ENCODE peak calls at places on chromosomes 4 and X, in ten cellular contexts. A, V, K, N, X, W, H, L, Z and M are unnamed samples.

GRCh38 chrX:52420824-52421443 is 52.1 kb downstream of the XAGE2 start:
- DNase-seq in A (no peak), V (no peak), K (no peak), N (no peak), X (no peak), W (no peak), H (no peak), L (no peak), Z (no peak), M (peak)

GRCh38 chr4:129545599-129546278 is 449.8 kb downstream of the C4orf33 start:
- DNase-seq in A (no peak), V (no peak), K (no peak), N (no peak), X (no peak), W (no peak), H (peak), L (no peak), Z (peak), M (peak)

GRCh38 chr4:77073106-77073858 is 2.5 kb downstream of the CCNI start:
- DNase-seq in A (no peak), V (no peak), K (no peak), N (no peak), X (no peak), W (no peak), H (peak), L (no peak), Z (no peak), M (no peak)

GRCh38 chr4:184344899-184345572 is 127.4 kb upstream of the ENPP6 start:
- DNase-seq in A (no peak), V (no peak), K (no peak), N (no peak), X (peak), W (no peak), H (no peak), L (no peak), Z (no peak), M (no peak)

GRCh38 chr4:43564601-43565000 is 672.1 kb downstream of the GRXCR1 start:
- DNase-seq in A (no peak), V (no peak), K (no peak), N (no peak), X (no peak), W (no peak), H (no peak), L (no peak), Z (no peak), M (no peak)

GRCh38 chr4:156291317-156291716 is 337.7 kb upstream of the CTSO start:
- DNase-seq in A (no peak), V (no peak), K (no peak), N (no peak), X (no peak), W (no peak), H (no peak), L (no peak), Z (no peak), M (no peak)

GRCh38 chr4:139786494-139787354 is 121.1 kb downstream of the MGST2 start:
- DNase-seq in A (no peak), V (no peak), K (no peak), N (no peak), X (peak), W (no peak), H (no peak), L (no peak), Z (no peak), M (peak)

GRCh38 chr4:104465201-104465600 is 29.5 kb downstream of the CXXC4 start:
- DNase-seq in A (no peak), V (no peak), K (no peak), N (no peak), X (no peak), W (no peak), H (no peak), L (no peak), Z (no peak), M (no peak)

GRCh38 chr4:7987148-7987989 is 47.7 kb upstream of the AFAP1 start:
- DNase-seq in A (no peak), V (peak), K (no peak), N (peak), X (peak), W (no peak), H (peak), L (peak), Z (peak), M (peak)

GRCh38 chr4:100095729-100096595 is 94.3 kb downstream of the DDIT4L start:
- DNase-seq in A (no peak), V (peak), K (no peak), N (peak), X (peak), W (no peak), H (peak), L (peak), Z (peak), M (no peak)

GRCh38 chr4:8781641-8782040 is 90.0 kb downstream of the HMX1 start:
- DNase-seq in A (no peak), V (no peak), K (no peak), N (no peak), X (no peak), W (no peak), H (no peak), L (no peak), Z (no peak), M (no peak)

GRCh38 chrX:153582896-153583295 is 16.0 kb downstream of the CCNQ start:
- DNase-seq in A (peak), V (no peak), K (no peak), N (no peak), X (peak), W (no peak), H (peak), L (no peak), Z (peak), M (peak)

GRCh38 chr4:173752610-173753009 is 222.6 kb upstream of the HAND2 start:
- DNase-seq in A (no peak), V (peak), K (no peak), N (peak), X (no peak), W (peak), H (peak), L (peak), Z (peak), M (no peak)

GRCh38 chr4:73683033-73683432 is 57.3 kb upstream of the CXCL8 start:
- DNase-seq in A (no peak), V (no peak), K (no peak), N (no peak), X (no peak), W (no peak), H (no peak), L (no peak), Z (no peak), M (no peak)

GRCh38 chr4:7419961-7420660 is 14.6 kb downstream of the PSAPL1 start:
- DNase-seq in A (no peak), V (no peak), K (peak), N (no peak), X (no peak), W (no peak), H (no peak), L (no peak), Z (no peak), M (no peak)

GRCh38 chr4:112270643-112271484 is 14.8 kb downstream of the TIFA start:
- DNase-seq in A (no peak), V (no peak), K (no peak), N (no peak), X (no peak), W (no peak), H (no peak), L (no peak), Z (no peak), M (no peak)

GRCh38 chr4:188550296-188550695 is 411.1 kb downstream of the TRIML1 start:
- DNase-seq in A (no peak), V (no peak), K (no peak), N (no peak), X (no peak), W (no peak), H (no peak), L (no peak), Z (no peak), M (no peak)

GRCh38 chr4:124903995-124904722 is 191.6 kb upstream of the ANKRD50 start:
- DNase-seq in A (no peak), V (no peak), K (no peak), N (peak), X (no peak), W (no peak), H (peak), L (peak), Z (no peak), M (no peak)

GRCh38 chr4:79820427-79820826 is 252.6 kb downstream of the ANTXR2 start:
- DNase-seq in A (no peak), V (no peak), K (no peak), N (peak), X (no peak), W (no peak), H (no peak), L (no peak), Z (no peak), M (no peak)

GRCh38 chrX:149643496-149643895 is 11.9 kb upstream of the TMEM185A start:
- DNase-seq in A (no peak), V (no peak), K (no peak), N (no peak), X (no peak), W (no peak), H (no peak), L (no peak), Z (no peak), M (no peak)

GRCh38 chrX:34956915-34957314 is 14.3 kb downstream of the FAM47B start:
- DNase-seq in A (no peak), V (no peak), K (no peak), N (no peak), X (no peak), W (no peak), H (peak), L (no peak), Z (no peak), M (no peak)

GRCh38 chr4:7354937-7355336 is 79.8 kb downstream of the PSAPL1 start:
- DNase-seq in A (no peak), V (no peak), K (no peak), N (no peak), X (no peak), W (no peak), H (no peak), L (no peak), Z (no peak), M (no peak)

GRCh38 chrX:130299279-130300009 is 30.7 kb upstream of the ZNF280C start:
- DNase-seq in A (no peak), V (no peak), K (no peak), N (no peak), X (peak), W (no peak), H (no peak), L (peak), Z (peak), M (peak)

GRCh38 chr4:81651500-81651899 is 179.8 kb upstream of the RASGEF1B start:
- DNase-seq in A (no peak), V (no peak), K (no peak), N (no peak), X (no peak), W (no peak), H (no peak), L (no peak), Z (no peak), M (no peak)

GRCh38 chrX:149114001-149114400 is 391.1 kb downstream of the IDS start:
- DNase-seq in A (no peak), V (no peak), K (no peak), N (no peak), X (no peak), W (no peak), H (no peak), L (no peak), Z (no peak), M (no peak)

GRCh38 chrX:123814343-123814742 is 45.5 kb upstream of the XIAP start:
- DNase-seq in A (no peak), V (no peak), K (no peak), N (no peak), X (no peak), W (no peak), H (no peak), L (no peak), Z (no peak), M (no peak)

GRCh38 chr4:42364654-42365053 is 32.6 kb upstream of the SHISA3 start:
- DNase-seq in A (no peak), V (no peak), K (no peak), N (no peak), X (no peak), W (no peak), H (no peak), L (no peak), Z (no peak), M (no peak)

GRCh38 chr4:26524001-26524400 is 33.7 kb upstream of the CCKAR start:
- DNase-seq in A (no peak), V (no peak), K (no peak), N (no peak), X (no peak), W (no peak), H (no peak), L (no peak), Z (no peak), M (no peak)

GRCh38 chr4:1014395-1015167 is 3.2 kb downstream of the FGFRL1 start:
- DNase-seq in A (no peak), V (no peak), K (no peak), N (no peak), X (no peak), W (no peak), H (no peak), L (no peak), Z (no peak), M (no peak)
- TF ChIP-seq POLR2AphosphoS5 in A (no peak), V (no peak), K (no peak), N (no peak), X (no peak), W (no peak), H (no peak), L (no peak), Z (no peak), M (no peak)

GRCh38 chrX:16946971-16947562 is 609 bp downstream of the REPS2 start:
- DNase-seq in A (no peak), V (no peak), K (no peak), N (no peak), X (no peak), W (no peak), H (no peak), L (no peak), Z (peak), M (peak)

GRCh38 chrX:16950423-16950822 is 4.0 kb downstream of the REPS2 start:
- DNase-seq in A (no peak), V (no peak), K (no peak), N (no peak), X (no peak), W (no peak), H (no peak), L (no peak), Z (no peak), M (no peak)

GRCh38 chrX:16946361-16946964 is at the start of gene REPS2:
- DNase-seq in A (no peak), V (peak), K (peak), N (peak), X (peak), W (peak), H (peak), L (peak), Z (peak), M (peak)
- TF ChIP-seq POLR2AphosphoS5 in A (no peak), V (no peak), K (no peak), N (peak), X (no peak), W (no peak), H (no peak), L (peak), Z (no peak), M (peak)

GRCh38 chr4:159723341-159724048 is 620.6 kb downstream of the RAPGEF2 start:
- DNase-seq in A (no peak), V (no peak), K (no peak), N (no peak), X (peak), W (no peak), H (no peak), L (no peak), Z (no peak), M (peak)

GRCh38 chr4:159722052-159722451 is 619.2 kb downstream of the RAPGEF2 start:
- DNase-seq in A (no peak), V (no peak), K (no peak), N (no peak), X (no peak), W (no peak), H (no peak), L (no peak), Z (no peak), M (peak)

GRCh38 chr4:159722918-159723317 is 620.0 kb downstream of the RAPGEF2 start:
- DNase-seq in A (no peak), V (no peak), K (no peak), N (no peak), X (no peak), W (no peak), H (no peak), L (no peak), Z (no peak), M (no peak)

GRCh38 chr4:159725571-159725970 is 622.7 kb downstream of the RAPGEF2 start:
- DNase-seq in A (no peak), V (no peak), K (no peak), N (no peak), X (no peak), W (no peak), H (no peak), L (no peak), Z (no peak), M (no peak)
- TF ChIP-seq POLR2AphosphoS5 in A (no peak), V (no peak), K (no peak), N (no peak), X (no peak), W (no peak), H (no peak), L (no peak), Z (no peak), M (no peak)

GRCh38 chr4:141571368-141571767 is 65.0 kb upstream of the IL15 start:
- DNase-seq in A (no peak), V (no peak), K (no peak), N (no peak), X (no peak), W (no peak), H (no peak), L (no peak), Z (no peak), M (no peak)

GRCh38 chr4:141569141-141569540 is 67.2 kb upstream of the IL15 start:
- DNase-seq in A (no peak), V (no peak), K (no peak), N (no peak), X (no peak), W (no peak), H (peak), L (no peak), Z (no peak), M (no peak)

GRCh38 chr4:141567326-141567915 is 69.0 kb upstream of the IL15 start:
- DNase-seq in A (no peak), V (no peak), K (no peak), N (no peak), X (no peak), W (no peak), H (no peak), L (no peak), Z (no peak), M (no peak)

GRCh38 chr4:141571793-141572192 is 64.6 kb upstream of the IL15 start:
- DNase-seq in A (no peak), V (no peak), K (no peak), N (no peak), X (no peak), W (no peak), H (no peak), L (no peak), Z (no peak), M (no peak)

DNA sequence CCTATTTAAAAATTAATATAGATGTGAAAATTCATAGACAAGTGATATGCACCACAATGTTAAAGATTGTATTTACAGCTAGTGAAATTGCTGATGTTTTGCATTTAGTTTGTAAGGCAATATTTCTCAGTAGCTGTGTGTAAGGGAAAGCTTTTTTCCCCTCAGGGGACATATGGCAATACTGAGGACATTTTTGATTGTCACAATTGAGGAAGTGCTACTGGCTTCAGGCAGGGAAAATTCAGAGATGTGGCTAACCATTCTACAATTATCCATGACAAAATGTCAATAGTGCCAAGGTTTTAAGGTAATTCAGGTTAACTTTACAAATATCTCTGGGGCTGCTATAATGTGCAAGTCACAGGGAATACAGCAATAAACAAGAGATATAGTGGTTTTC is 66.1 kb upstream of the IL15 start:
- DNase-seq in A (no peak), V (no peak), K (no peak), N (no peak), X (no peak), W (no peak), H (no peak), L (no peak), Z (no peak), M (no peak)
- TF ChIP-seq POLR2AphosphoS5 in A (no peak), V (no peak), K (no peak), N (no peak), X (no peak), W (no peak), H (no peak), L (no peak), Z (no peak), M (no peak)

DNA sequence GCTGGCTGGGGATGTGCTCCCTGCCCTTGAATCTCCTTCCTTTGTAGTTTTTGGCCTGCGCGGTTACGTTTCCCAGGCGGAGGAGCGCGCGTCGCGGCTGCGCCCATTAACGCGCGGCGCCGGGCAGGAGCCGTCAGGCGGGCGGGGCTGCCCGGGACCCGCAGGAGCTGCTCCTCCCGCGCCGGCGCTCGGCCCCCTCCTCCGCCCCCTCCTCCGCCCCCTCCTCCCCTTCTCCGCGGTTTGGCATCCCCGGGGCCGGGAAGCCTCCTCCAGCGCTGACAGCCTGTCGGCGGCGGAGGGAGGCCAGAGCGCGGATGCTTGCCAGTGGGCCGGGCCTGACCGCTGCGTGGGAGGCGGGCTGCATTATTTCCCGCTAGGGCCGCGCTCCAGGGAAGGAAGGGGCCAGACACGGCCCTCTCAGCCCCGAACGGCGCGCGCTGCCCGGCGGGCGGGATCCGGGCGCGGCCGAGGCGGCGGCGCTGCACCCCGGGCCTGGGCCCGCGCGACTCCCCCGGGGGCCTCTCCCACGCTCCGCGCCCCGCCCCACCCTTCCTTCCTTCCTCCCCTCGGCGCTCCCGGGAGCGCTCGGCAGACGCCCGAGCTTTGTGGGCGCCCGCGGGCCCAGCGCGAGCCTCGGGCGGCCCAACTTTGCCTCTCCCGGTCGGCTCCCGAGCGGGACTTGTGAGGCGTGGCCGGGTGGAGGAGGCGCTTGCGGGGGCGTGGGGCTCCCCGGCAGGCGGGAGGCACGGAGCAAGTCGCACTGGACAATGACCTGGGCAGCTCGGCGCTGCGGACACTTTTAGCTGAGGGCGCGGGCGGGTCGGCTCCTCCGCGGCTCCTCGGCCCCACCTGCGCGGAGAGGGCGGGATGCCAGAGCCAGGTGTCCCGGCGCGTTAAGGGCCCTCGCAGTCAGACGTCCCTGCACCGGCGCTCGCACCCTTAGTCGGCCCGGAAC is at the start of gene DCLK2:
- DNase-seq in A (no peak), V (no peak), K (peak), N (peak), X (peak), W (peak), H (peak), L (peak), Z (peak), M (peak)
- TF ChIP-seq POLR2AphosphoS5 in A (no peak), V (no peak), K (no peak), N (peak), X (peak), W (no peak), H (no peak), L (no peak), Z (peak), M (peak)

GRCh38 chrX:131724292-131724691 is 180.4 kb downstream of the OR13H1 start:
- DNase-seq in A (no peak), V (no peak), K (no peak), N (no peak), X (no peak), W (no peak), H (no peak), L (no peak), Z (no peak), M (no peak)

GRCh38 chrX:131728295-131729145 is 184.6 kb downstream of the OR13H1 start:
- DNase-seq in A (no peak), V (no peak), K (no peak), N (no peak), X (peak), W (no peak), H (no peak), L (no peak), Z (peak), M (peak)

GRCh38 chrX:131727778-131728177 is 183.9 kb downstream of the OR13H1 start:
- DNase-seq in A (no peak), V (no peak), K (no peak), N (no peak), X (no peak), W (no peak), H (no peak), L (no peak), Z (no peak), M (no peak)

GRCh38 chrX:131725001-131725654 is 181.3 kb downstream of the OR13H1 start:
- DNase-seq in A (no peak), V (no peak), K (no peak), N (no peak), X (no peak), W (no peak), H (no peak), L (no peak), Z (no peak), M (no peak)

DNA sequence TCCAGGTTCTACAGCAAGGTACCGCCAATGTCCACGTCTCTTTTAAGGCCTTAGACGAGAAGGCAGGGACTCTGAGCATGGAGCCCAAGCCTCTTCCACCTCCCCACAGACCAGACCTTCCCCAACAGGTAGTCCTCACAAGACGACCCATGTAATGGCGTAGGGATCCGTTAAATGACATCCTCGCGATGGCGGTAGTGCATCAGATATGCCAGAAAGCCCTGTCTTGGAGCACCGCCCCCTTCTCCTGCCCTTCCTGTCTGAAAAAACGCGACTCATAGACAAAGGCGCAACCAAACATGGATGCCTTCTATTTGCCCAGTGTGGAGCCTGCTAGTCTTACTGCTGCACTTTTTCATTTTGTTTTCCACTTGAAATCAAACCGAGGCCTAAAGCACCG is 185.4 kb downstream of the OR13H1 start:
- DNase-seq in A (no peak), V (no peak), K (no peak), N (no peak), X (peak), W (no peak), H (no peak), L (no peak), Z (peak), M (peak)
- TF ChIP-seq POLR2AphosphoS5 in A (no peak), V (no peak), K (no peak), N (no peak), X (no peak), W (no peak), H (no peak), L (no peak), Z (no peak), M (peak)